ENCODE peak calls at places on chromosomes 5 and 9, in four cellular contexts. N is H9, P is HCT116, V is H1. Y is an unnamed sample.

GRCh38 chr9:92707530-92707929 is 37.6 kb upstream of the IPPK start:
- DNase-seq in V (no peak), N (no peak), P (no peak), Y (no peak)

GRCh38 chr9:89771205-89771604 is 166.4 kb downstream of the GADD45G start:
- DNase-seq in P (no peak), N (no peak), V (no peak), Y (no peak)

GRCh38 chr5:151075698-151076331 is 5.0 kb downstream of the TNIP1 start:
- DNase-seq in V (no peak), P (no peak), N (no peak), Y (peak)

GRCh38 chr5:116013207-116013777 is 19.0 kb upstream of the ARL14EPL start:
- DNase-seq in N (no peak), V (no peak), P (no peak), Y (no peak)

GRCh38 chr9:88995205-88995604 is 3.9 kb downstream of the S1PR3 start:
- DNase-seq in P (no peak), V (no peak), N (no peak), Y (no peak)

GRCh38 chr9:4640027-4640426 is 22.1 kb upstream of the PLPP6 start:
- DNase-seq in V (no peak), P (peak), N (no peak), Y (no peak)

GRCh38 chr5:55925181-55925580 is 69.6 kb downstream of the IL6ST start:
- DNase-seq in V (no peak), P (no peak), N (no peak), Y (no peak)

GRCh38 chr9:6133346-6134063 is 82.1 kb upstream of the IL33 start:
- DNase-seq in V (no peak), P (no peak), N (no peak), Y (no peak)

GRCh38 chr9:77871483-77871882 is 160.1 kb downstream of the GNAQ start:
- DNase-seq in P (no peak), N (no peak), V (no peak), Y (no peak)

GRCh38 chr9:105887679-105888078 is 193.3 kb downstream of the TMEM38B start:
- DNase-seq in P (no peak), V (no peak), N (no peak), Y (no peak)

GRCh38 chr5:117590944-117591343 is 1016.3 kb upstream of the SEMA6A start:
- DNase-seq in V (no peak), N (no peak), P (peak), Y (no peak)

GRCh38 chr9:34983209-34983608 is 6.3 kb upstream of the DNAJB5 start:
- DNase-seq in N (no peak), V (no peak), P (no peak), Y (no peak)

GRCh38 chr9:121340676-121341392 is 29.2 kb downstream of the STOM start:
- DNase-seq in P (no peak), N (no peak), V (no peak), Y (no peak)

GRCh38 chr9:121345070-121345469 is 25.0 kb downstream of the STOM start:
- DNase-seq in N (no peak), P (no peak), V (no peak), Y (no peak)

GRCh38 chr9:121339437-121339836 is 30.6 kb downstream of the STOM start:
- DNase-seq in V (no peak), P (no peak), N (no peak), Y (no peak)

GRCh38 chr9:121348321-121348720 is 21.7 kb downstream of the STOM start:
- DNase-seq in V (no peak), P (no peak), N (no peak), Y (no peak)

GRCh38 chr9:121344062-121344696 is 25.9 kb downstream of the STOM start:
- DNase-seq in N (no peak), P (no peak), V (no peak), Y (no peak)
- H3K27ac ChIP-seq in N (no peak), P (no peak), V (no peak), Y (no peak)

DNA sequence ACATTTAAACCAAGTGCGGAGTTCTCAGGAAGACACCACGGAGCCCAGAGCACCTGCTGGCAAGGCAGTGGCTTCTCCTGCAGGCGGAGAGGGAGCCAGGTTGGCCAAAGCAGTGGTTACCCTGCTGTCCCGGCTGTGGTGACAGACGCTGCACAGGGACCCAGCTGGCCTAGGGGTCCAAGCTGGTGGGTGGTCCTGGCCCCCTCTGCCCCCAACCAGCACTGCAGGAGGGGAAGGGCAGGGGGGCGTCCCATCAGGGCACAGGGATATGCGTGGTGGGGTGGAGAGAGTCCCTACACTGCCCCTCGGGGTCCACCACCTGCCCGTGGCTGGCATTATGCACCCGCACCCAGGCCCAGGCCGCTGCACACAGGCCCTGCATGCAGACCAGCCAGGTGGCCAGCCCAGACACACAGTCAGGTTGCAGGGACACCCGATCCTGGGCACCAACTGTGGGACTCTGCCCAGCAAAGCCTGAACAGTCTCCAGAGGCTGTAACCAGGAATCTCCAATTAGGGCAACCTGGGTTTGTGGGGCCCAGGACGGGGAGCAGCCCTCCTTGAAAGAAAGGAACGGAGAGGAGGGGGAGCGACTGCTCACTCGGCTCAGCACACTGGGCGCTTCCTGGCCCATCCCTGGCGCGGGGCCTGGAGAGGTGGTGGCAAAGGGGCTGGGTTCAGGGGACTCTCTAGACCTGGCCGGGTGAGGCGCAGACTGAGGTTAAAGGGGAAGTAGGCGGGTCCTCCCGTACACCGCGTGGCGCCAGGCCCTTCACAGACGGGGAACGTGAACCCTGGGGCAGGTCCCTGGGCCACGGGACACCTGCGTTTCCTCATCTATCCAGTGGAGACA is 46.3 kb downstream of the NACC2 start:
- DNase-seq in N (no peak), P (no peak), V (no peak), Y (no peak)
- H3K9ac ChIP-seq in N (no peak), P (no peak), V (no peak), Y (no peak)

DNA sequence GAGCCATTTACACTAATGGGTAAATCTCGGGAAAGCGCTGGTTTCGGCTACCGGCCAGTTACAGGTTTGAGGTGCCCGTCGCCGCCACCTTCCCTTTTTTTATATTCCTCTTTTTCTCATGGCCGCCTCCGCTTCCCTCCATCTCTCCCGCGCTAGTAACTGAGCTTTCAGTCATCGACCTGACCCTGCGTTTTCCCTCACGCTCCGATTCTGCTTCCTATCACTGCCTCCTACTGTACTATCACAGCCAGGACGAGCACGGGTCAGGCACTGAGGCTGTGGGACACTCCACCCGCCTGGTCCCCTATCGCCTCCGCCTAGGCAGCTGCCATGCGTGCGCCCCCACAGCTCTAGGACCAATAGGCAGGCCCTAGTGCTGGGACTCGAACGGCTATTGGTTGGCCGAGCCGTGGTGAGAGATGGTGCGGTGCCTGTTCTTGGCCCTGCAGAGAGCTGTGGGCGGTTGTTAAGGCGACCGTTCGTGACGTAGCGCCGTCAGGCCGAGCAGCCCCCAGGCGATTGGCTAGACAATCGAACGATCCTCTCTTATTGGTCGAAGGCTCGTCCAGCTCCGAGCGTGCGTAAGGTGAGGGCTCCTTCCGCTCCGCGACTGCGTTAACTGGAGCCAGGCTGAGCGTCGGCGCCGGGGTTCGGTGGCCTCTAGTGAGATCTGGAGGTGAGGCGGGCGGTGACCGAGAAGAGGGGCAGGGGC is at the start of gene HMGCR:
- DNase-seq in P (peak), N (peak), V (peak), Y (peak)
- TF ChIP-seq CTCF in P (peak), N (peak), V (peak), Y (no peak)

DNA sequence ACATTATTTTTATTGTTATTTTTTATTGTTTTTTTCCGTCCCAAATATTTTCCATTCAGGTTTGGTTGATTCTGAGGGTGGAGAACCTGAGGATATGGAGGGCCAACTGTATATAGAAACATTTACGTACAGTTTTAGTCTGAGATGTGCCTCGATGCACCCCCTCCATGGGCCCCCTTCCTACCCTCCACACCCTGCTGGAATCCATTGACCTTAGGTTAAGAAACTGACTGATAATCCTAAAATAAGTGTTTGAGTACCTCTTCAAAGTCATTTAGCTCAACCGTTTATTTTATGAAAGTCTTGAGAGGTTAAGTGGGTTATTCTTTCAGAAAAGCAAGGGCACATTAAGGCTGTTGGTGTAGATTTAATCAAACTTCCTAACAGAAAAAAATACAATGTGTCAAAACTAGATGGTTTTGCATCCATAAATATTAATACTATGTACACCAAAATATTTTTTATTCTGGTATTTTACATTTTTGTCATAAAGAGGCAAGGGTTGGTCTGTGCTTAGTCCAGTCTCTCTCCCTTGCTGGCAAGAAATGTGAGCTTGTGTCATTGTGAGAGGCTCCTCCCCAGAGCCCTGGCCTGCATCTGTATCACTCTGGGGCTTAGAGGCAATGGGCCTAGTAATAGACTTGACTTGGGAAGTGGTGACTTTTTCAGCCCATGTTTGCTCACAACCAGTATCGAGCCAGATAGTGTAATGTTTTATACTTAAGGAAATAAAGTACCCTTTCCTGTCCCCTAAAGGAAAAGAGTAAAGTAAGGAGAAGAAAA is 15.7 kb downstream of the MTRR start:
- DNase-seq in V (no peak), P (no peak), N (no peak), Y (no peak)
- H3K27ac ChIP-seq in V (no peak), P (no peak), N (no peak), Y (no peak)

GRCh38 chr5:177133845-177134652 is 476 bp downstream of the NSD1 start:
- DNase-seq in V (no peak), P (no peak), N (peak), Y (peak)

GRCh38 chr5:177131352-177131710 is 2.2 kb upstream of the NSD1 start:
- DNase-seq in P (no peak), V (no peak), N (no peak), Y (no peak)

GRCh38 chr5:177131711-177132503 is 1.7 kb upstream of the NSD1 start:
- DNase-seq in V (no peak), P (no peak), N (peak), Y (no peak)

GRCh38 chr5:177133119-177133844 is at the start of gene NSD1:
- DNase-seq in V (peak), P (no peak), N (peak), Y (peak)

DNA sequence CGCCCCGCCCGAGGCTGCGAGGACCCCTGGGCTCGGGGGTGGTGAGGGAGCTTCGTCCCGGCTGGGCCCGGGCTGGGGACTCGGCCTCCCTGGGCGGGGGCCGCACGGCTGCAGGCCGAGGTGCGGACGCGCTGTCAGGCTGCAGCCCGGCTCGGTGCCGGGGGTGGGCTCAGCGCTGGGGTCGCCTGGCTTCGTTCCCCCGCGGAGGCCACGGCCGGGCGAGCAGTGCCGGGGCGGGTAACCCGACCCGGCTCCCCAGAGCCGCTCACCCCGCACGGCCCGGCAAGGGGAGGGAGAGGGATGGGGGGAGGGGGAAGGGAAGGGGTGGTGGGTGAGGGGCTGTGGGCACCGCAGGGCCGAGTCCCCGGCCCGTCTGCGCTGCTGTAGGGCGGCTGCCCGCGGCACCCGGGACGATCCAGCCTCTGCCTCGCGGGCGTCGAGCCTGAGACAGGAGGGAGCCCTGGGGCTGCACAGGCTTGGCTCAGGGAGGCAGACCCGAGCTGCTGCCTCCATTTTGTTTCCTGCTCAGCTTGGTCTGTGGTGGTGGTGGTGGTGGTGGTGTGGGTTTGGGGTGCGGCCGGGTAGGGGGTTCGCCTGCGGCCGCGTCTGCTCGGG is 962 bp upstream of the NSD1 start:
- DNase-seq in V (no peak), P (no peak), N (peak), Y (no peak)
- H3K9ac ChIP-seq in V (peak), P (peak), N (peak), Y (peak)

GRCh38 chr9:119349548-119349947 is 19.7 kb downstream of the BRINP1 start:
- DNase-seq in V (no peak), P (no peak), N (peak), Y (no peak)
- TF ChIP-seq CTCF in V (peak), P (no peak), N (peak), Y (no peak)

GRCh38 chr9:136796238-136796774 is at the start of gene CCDC183:
- DNase-seq in V (no peak), N (no peak), P (no peak), Y (no peak)
- H3K27ac ChIP-seq in V (no peak), N (no peak), P (no peak), Y (no peak)

GRCh38 chr9:129954868-129955550 is 88.0 kb downstream of the FNBP1 start:
- DNase-seq in P (no peak), V (no peak), N (no peak), Y (no peak)

GRCh38 chr9:129962889-129963703 is 79.9 kb downstream of the FNBP1 start:
- DNase-seq in V (no peak), P (no peak), N (peak), Y (peak)

GRCh38 chr9:129962376-129962765 is 80.6 kb downstream of the FNBP1 start:
- DNase-seq in V (no peak), P (no peak), N (no peak), Y (no peak)

GRCh38 chr9:129953736-129954135 is 89.3 kb downstream of the FNBP1 start:
- DNase-seq in V (no peak), N (no peak), P (no peak), Y (no peak)

DNA sequence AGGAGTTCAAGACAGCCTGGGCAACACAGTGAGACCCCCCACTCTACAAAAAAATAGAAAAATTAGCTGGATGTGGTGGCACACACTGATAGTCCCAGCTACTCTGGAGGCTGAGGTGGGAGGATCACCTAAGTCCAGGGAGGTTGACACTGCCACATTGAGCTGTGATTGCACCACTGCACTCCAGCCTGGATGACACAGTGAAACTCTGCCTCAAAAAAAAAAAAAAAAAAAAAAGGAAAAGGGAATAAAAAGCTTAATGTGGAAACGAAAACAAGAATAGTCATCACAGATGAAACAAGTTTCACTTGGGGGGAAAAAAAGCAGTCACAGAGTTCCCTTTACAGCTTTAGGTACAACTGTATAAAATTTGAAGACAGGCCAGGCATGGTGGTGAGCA is 84.2 kb downstream of the FNBP1 start:
- DNase-seq in V (no peak), P (no peak), N (no peak), Y (no peak)
- H3K9ac ChIP-seq in V (no peak), P (no peak), N (no peak), Y (no peak)